ENCODE peak calls at places on chromosomes 16 and 17, in ten cellular contexts. Q, J, E, T, Y, A, F, L, B and M are unnamed samples.

GRCh38 chr17:2068589-2069051 is 13.7 kb downstream of the HIC1 start:
- DNase-seq in J (no peak), Q (no peak), L (peak), Y (no peak), E (no peak), T (no peak), A (no peak), F (no peak), B (no peak), M (no peak)

GRCh38 chr17:79298801-79299200 is 224.2 kb downstream of the ENGASE start:
- DNase-seq in E (no peak), Q (no peak), L (no peak), F (no peak), B (no peak), Y (no peak), T (no peak), A (no peak), J (no peak), M (no peak)

GRCh38 chr16:12600536-12601256 is 203.0 kb downstream of the CPPED1 start:
- DNase-seq in J (no peak), Y (no peak), F (no peak), A (no peak), E (no peak), Q (no peak), L (no peak), T (no peak), B (peak), M (no peak)

GRCh38 chr17:48024149-48025039 is 13.2 kb downstream of the COPZ2 start:
- DNase-seq in F (peak), L (peak), E (peak), T (no peak), B (peak), A (peak), J (peak), Q (peak), Y (no peak), M (no peak)

GRCh38 chr17:1577186-1577585 is 14.6 kb upstream of the PITPNA start:
- DNase-seq in T (peak), J (peak), F (peak), A (peak), E (peak), L (peak), Y (peak), Q (peak), B (peak), M (no peak)

GRCh38 chr17:81483862-81484194 is 28.8 kb downstream of the ACTG1 start:
- DNase-seq in J (no peak), Q (no peak), Y (no peak), B (no peak), E (no peak), F (no peak), A (no peak), T (no peak), L (no peak), M (no peak)

GRCh38 chr17:76394166-76394565 is 9.8 kb downstream of the SPHK1 start:
- DNase-seq in J (no peak), T (no peak), B (no peak), Q (no peak), E (no peak), A (no peak), L (no peak), F (no peak), Y (no peak), M (peak)

GRCh38 chr16:81610144-81610842 is 165.7 kb downstream of the CMIP start:
- DNase-seq in L (no peak), A (peak), F (peak), T (no peak), Q (peak), J (peak), E (peak), B (no peak), Y (no peak), M (no peak)

GRCh38 chr16:70589998-70590471 is 56.3 kb upstream of the IL34 start:
- DNase-seq in B (no peak), F (no peak), E (peak), Q (peak), J (peak), T (no peak), L (no peak), A (peak), Y (peak), M (peak)

GRCh38 chr17:21345236-21345635 is 30.9 kb upstream of the KCNJ12 start:
- DNase-seq in Q (peak), B (peak), J (no peak), E (no peak), F (peak), L (peak), A (peak), T (no peak), Y (no peak), M (no peak)

GRCh38 chr17:41985919-41986318 is 19.3 kb downstream of the CNP start:
- DNase-seq in T (no peak), E (no peak), F (no peak), Q (no peak), Y (no peak), J (no peak), A (no peak), B (no peak), L (no peak), M (no peak)

GRCh38 chr16:80197790-80198201 is 343.0 kb upstream of the DYNLRB2 start:
- DNase-seq in E (no peak), Q (no peak), Y (peak), J (no peak), F (no peak), L (no peak), A (no peak), T (peak), B (no peak), M (peak)

GRCh38 chr17:61837175-61838051 is 25.9 kb downstream of the BRIP1 start:
- DNase-seq in F (no peak), E (peak), Q (no peak), J (peak), T (peak), Y (no peak), L (no peak), A (no peak), B (peak), M (peak)

GRCh38 chr17:29613371-29613837 is 9.3 kb downstream of the CORO6 start:
- DNase-seq in Q (peak), E (peak), Y (no peak), A (peak), L (peak), F (peak), B (peak), J (peak), T (no peak), M (no peak)

GRCh38 chr17:35259001-35259400 is 16.1 kb downstream of the SLFN5 start:
- DNase-seq in Q (no peak), T (no peak), B (no peak), L (no peak), A (no peak), J (no peak), E (no peak), F (no peak), Y (no peak), M (no peak)

GRCh38 chr16:29644973-29645698 is 17.9 kb upstream of the SPN start:
- DNase-seq in F (no peak), J (no peak), Q (no peak), A (no peak), L (no peak), Y (no peak), E (no peak), B (no peak), T (no peak), M (no peak)

GRCh38 chr17:40474419-40475002 is 26.9 kb downstream of the TNS4 start:
- DNase-seq in Q (no peak), A (no peak), B (peak), F (no peak), E (no peak), Y (no peak), T (no peak), J (no peak), L (no peak), M (no peak)

GRCh38 chr17:66331038-66331816 is 28.8 kb downstream of the PRKCA start:
- DNase-seq in Q (no peak), Y (no peak), T (no peak), L (no peak), J (no peak), A (no peak), B (no peak), E (no peak), F (no peak), M (no peak)

GRCh38 chr16:30090607-30091332 is 954 bp downstream of the TBX6 start:
- DNase-seq in Y (no peak), T (no peak), B (no peak), J (no peak), L (peak), E (peak), Q (peak), A (no peak), F (no peak), M (no peak)

GRCh38 chr17:78316867-78317816 is 42.7 kb downstream of the SOCS3 start:
- DNase-seq in B (peak), A (no peak), E (peak), J (no peak), T (no peak), Q (peak), F (no peak), Y (no peak), L (no peak), M (peak)

GRCh38 chr17:17890773-17891759 is 54.3 kb upstream of the SREBF1 start:
- DNase-seq in E (peak), L (peak), T (peak), Y (no peak), Q (no peak), B (peak), F (no peak), A (no peak), J (peak), M (no peak)

GRCh38 chr16:56295739-56296527 is 104.6 kb downstream of the GNAO1 start:
- DNase-seq in A (no peak), Y (no peak), F (no peak), T (no peak), J (no peak), E (no peak), Q (no peak), L (no peak), B (no peak), M (no peak)

GRCh38 chr16:3171181-3171854 is 16.7 kb upstream of the OR1F1 start:
- DNase-seq in Q (no peak), T (no peak), E (no peak), L (peak), Y (no peak), F (no peak), J (no peak), A (no peak), B (no peak), M (no peak)

GRCh38 chr17:39950871-39951348 is 11.9 kb upstream of the GSDMA start:
- DNase-seq in J (peak), L (no peak), T (no peak), Y (no peak), E (peak), A (no peak), Q (no peak), B (no peak), F (no peak), M (no peak)

GRCh38 chr16:1557074-1557473 is 23.6 kb downstream of the TMEM204 start:
- DNase-seq in Y (no peak), J (no peak), A (no peak), L (no peak), Q (no peak), T (no peak), F (no peak), B (no peak), E (no peak), M (no peak)

GRCh38 chr16:1557576-1557975 is 24.1 kb downstream of the TMEM204 start:
- DNase-seq in J (no peak), A (no peak), B (no peak), F (no peak), Q (no peak), Y (no peak), L (no peak), E (no peak), T (no peak), M (no peak)

GRCh38 chr16:1554826-1555445 is 21.5 kb downstream of the TMEM204 start:
- DNase-seq in E (no peak), B (no peak), A (no peak), F (no peak), J (no peak), L (no peak), Y (no peak), T (no peak), Q (no peak), M (no peak)

GRCh38 chr16:1553976-1554825 is 20.7 kb downstream of the TMEM204 start:
- DNase-seq in L (no peak), E (no peak), F (no peak), J (no peak), Q (no peak), A (no peak), T (no peak), Y (no peak), B (no peak), M (no peak)

DNA sequence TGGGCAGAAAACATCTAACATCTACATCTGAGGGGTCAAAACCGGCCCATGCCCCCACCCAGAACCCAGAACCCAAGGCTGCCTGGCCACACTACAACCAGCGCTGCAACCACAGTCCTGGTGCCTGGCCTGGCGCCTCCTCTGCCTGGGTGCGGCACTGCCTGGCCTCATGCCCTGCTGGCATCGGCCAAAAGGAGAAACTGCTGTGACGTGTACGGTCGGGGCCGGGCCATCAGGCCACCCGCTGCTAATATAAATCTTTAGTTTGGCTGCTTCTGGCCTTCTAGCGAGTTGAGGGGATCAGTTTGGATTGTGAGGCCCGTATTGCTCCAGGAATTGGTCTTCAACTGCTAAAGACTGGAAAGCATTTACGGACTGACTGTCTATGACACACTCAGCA is 22.8 kb downstream of the TMEM204 start:
- DNase-seq in E (no peak), J (no peak), F (no peak), T (no peak), L (no peak), A (no peak), B (no peak), Q (no peak), Y (no peak), M (no peak)
- TF ChIP-seq CTCF in E (no peak), J (no peak), F (no peak), T (no peak), L (peak), A (no peak), B (no peak), Q (no peak), Y (no peak), M (no peak)

DNA sequence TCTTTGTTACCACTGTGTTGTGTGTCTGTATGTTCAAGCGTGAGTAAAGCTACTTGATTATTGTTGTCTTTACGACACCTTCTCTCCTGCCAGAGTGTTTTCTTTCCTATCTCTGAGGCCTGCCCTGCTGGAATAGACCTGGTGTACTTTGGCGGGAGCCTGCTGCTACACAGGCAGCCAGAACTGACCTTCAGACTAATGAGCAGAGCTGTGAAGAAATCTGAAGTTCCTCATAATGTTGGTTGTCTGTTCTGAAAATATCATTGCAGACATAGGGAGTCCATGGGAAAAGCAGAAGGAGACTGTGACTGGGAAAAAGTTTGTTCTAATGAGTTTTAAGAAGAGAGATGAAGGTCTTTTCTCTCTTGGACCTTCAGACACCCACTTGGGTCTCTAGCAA is 9.8 kb downstream of the RHOT1 start:
- DNase-seq in T (no peak), Y (no peak), Q (no peak), A (no peak), B (no peak), L (no peak), F (no peak), E (peak), J (no peak), M (no peak)
- H3K4me3 ChIP-seq in T (no peak), Y (no peak), Q (no peak), A (no peak), B (no peak), L (no peak), F (no peak), E (no peak), J (no peak), M (no peak)

GRCh38 chr17:14198013-14198412 is 38.6 kb downstream of the CDRT15 start:
- DNase-seq in L (no peak), A (no peak), Q (no peak), B (peak), Y (no peak), J (peak), E (peak), T (no peak), F (no peak), M (no peak)

GRCh38 chr17:14200354-14200753 is 36.3 kb downstream of the CDRT15 start:
- DNase-seq in A (no peak), E (no peak), Q (no peak), B (peak), F (no peak), Y (no peak), L (no peak), J (no peak), T (no peak), M (no peak)

GRCh38 chr17:14197582-14197981 is 39.1 kb downstream of the CDRT15 start:
- DNase-seq in L (no peak), B (no peak), F (no peak), A (no peak), Q (peak), E (no peak), T (no peak), Y (no peak), J (no peak), M (no peak)

GRCh38 chr17:14198575-14198974 is 38.1 kb downstream of the CDRT15 start:
- DNase-seq in B (no peak), E (no peak), T (no peak), Y (no peak), F (no peak), Q (no peak), A (no peak), L (no peak), J (no peak), M (no peak)

DNA sequence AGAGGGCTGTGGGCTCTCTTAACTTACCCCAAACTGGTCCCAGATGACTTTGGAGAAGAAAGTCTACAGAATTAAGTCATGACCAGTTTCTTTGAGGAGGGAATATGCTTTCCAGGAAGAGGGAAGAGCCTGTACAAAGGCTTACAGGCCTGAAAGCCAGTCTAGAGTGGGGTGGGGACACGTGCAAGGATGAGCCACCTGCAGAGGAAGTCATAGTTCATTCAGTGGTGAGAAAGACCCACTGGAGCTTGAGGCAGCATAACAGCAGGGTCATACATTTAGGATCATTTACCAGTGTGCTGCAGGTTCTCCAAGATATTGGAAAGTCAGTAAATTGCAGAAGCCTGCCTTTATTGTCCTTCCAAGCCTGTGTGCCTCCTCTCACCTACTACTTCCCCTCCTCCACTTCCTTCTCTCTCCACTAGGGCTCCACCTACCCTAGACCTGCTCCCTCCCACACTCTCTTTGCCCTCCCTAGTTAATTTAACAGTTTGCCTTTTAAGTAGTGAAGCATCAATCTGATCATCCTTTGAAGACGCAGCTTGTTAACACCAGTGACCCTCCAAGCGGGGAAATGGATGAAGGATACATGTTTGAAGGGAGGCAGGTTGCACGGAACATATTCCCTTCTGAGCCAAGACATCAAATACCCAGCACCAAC is 40.2 kb downstream of the CDRT15 start:
- DNase-seq in T (no peak), F (no peak), L (no peak), B (peak), A (no peak), J (no peak), Q (no peak), Y (no peak), E (no peak), M (no peak)
- TF ChIP-seq CTCF in T (peak), F (no peak), L (peak), B (peak), A (no peak), J (peak), Q (no peak), Y (no peak), E (peak), M (peak)

DNA sequence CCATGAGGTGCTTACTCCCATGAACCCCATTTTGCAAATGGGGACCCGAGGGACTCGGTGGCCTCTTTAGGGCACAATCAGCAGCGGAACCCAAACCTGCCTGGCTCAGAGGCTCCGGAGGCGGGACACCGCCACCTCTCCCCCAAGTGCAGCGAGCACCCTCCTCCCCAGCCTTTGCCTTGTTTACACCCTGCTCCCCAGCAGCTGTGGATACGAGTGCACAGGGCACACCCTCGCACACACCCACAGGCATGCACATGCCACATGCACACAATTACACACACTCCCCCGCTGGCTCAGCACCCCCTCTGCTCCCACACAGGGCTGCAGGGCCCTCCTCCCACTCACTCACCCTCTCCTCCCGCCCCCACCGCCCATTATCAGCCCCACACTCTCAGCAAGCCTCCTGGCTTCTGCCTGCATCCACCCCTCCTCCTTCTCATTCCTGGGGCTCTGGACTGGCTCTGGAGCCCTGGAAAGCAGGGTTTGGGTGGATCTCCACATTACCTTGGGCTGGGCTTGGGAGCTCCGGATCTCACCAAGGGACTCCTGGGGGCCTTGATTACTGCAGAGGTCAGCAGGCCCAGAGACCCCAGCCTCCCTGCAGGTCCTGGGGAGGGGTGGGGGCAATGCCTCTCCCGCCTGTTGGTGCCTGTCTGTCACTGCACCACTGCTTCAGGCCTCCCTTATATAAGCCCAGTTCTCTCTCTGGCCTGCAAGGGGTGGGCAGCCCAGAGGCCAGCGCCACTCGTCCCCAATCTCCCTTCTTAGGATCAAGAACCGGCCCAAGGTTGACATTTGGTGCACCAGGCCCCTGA is 6.4 kb downstream of the PDK2 start:
- DNase-seq in F (no peak), L (no peak), B (peak), Y (no peak), Q (peak), E (peak), T (no peak), A (no peak), J (peak), M (no peak)
- H3K4me3 ChIP-seq in F (no peak), L (no peak), B (no peak), Y (no peak), Q (peak), E (no peak), T (no peak), A (no peak), J (peak), M (no peak)

DNA sequence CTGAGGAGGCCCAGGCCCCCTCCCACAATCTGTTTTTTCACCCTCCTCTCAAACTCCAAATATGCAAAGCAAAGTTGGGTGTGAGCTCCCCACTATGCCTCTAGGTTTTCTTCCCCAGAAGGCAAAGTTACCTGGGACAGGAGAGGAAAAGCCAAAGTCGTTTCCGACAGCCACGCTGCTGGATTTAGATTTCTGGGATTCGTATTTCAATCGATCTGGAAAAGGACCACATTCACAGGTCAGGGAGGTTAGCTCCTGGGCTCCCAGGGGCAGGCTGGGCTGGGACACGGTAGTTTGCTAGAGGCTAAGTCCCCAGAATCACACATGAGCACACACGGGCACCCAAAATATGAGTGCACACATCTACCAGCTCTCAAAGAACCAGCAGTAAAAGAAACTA is 21.3 kb upstream of the MRPS23 start:
- DNase-seq in J (no peak), B (no peak), L (no peak), T (no peak), Y (no peak), F (no peak), E (no peak), Q (no peak), A (no peak), M (no peak)
- TF ChIP-seq CTCF in J (no peak), B (no peak), L (no peak), T (no peak), Y (no peak), F (no peak), E (no peak), Q (no peak), A (no peak), M (no peak)